ENCODE peak calls at places on chromosomes 11 and 22, in ten cellular contexts. X is cardiac muscle cell; A is fibroblast of lung; Y is heart right ventricle; K is endothelial cell; S is CD8-positive, alpha-beta T cell; I is mucosa of descending colon; G is pancreas; V is sigmoid colon; D is upper lobe of right lung. J is an unnamed sample.

GRCh38 chr11:121112498-121113455 is 11.7 kb downstream of the TECTA start:
- DNase-seq in Y (peak), S (peak), I (no peak), V (peak), X (peak), A (peak), G (peak), D (peak), K (peak), J (peak)

GRCh38 chr11:75024764-75025211 is 36.1 kb downstream of the NEU3 start:
- DNase-seq in X (no peak), K (no peak), G (no peak), D (no peak), S (no peak), Y (no peak), A (no peak), I (no peak), V (no peak), J (no peak)

GRCh38 chr11:125902315-125902926 is 585 bp downstream of the PUS3 start:
- DNase-seq in S (no peak), X (no peak), A (no peak), G (no peak), K (no peak), I (no peak), V (no peak), D (no peak), Y (no peak), J (peak)

GRCh38 chr11:110838808-110839207 is 126.6 kb upstream of the ARHGAP20 start:
- DNase-seq in Y (no peak), G (no peak), K (no peak), D (no peak), I (no peak), A (no peak), V (no peak), S (no peak), X (no peak), J (no peak)

GRCh38 chr22:35549338-35549737 is 8.7 kb downstream of the RASD2 start:
- DNase-seq in S (no peak), K (no peak), V (no peak), G (no peak), I (no peak), Y (peak), D (no peak), A (no peak), X (no peak), J (no peak)

GRCh38 chr11:121671276-121672168 is 218.8 kb upstream of the SORL1-AS1 start:
- DNase-seq in K (no peak), X (no peak), V (no peak), Y (no peak), D (no peak), G (no peak), A (peak), I (no peak), S (no peak), J (no peak)

GRCh38 chr11:88363566-88364169 is 26.1 kb upstream of the CTSC start:
- DNase-seq in G (no peak), S (no peak), V (no peak), Y (no peak), X (no peak), I (no peak), K (no peak), A (peak), D (no peak), J (peak)

GRCh38 chr11:57085604-57086003 is 96.1 kb upstream of the LRRC55 start:
- DNase-seq in I (no peak), Y (no peak), A (no peak), K (no peak), D (no peak), X (peak), G (no peak), S (no peak), V (no peak), J (no peak)

GRCh38 chr11:76628408-76628947 is 42.1 kb downstream of the LRRC32 start:
- DNase-seq in V (peak), G (no peak), S (no peak), A (no peak), D (no peak), K (no peak), Y (no peak), X (no peak), I (no peak), J (no peak)

GRCh38 chr22:47177334-47177815 is 414.9 kb downstream of the TBC1D22A start:
- DNase-seq in G (peak), K (no peak), I (no peak), S (no peak), X (no peak), D (no peak), A (no peak), Y (peak), V (peak), J (no peak)

GRCh38 chr22:41828516-41828915 is 4.4 kb upstream of the SREBF2 start:
- DNase-seq in S (no peak), Y (no peak), G (no peak), K (no peak), A (no peak), X (no peak), I (no peak), D (no peak), V (no peak), J (no peak)

GRCh38 chr11:75499423-75500305 is 26.1 kb downstream of the GDPD5 start:
- DNase-seq in Y (no peak), A (peak), S (no peak), K (no peak), V (peak), D (no peak), X (no peak), I (no peak), G (no peak), J (peak)

GRCh38 chr11:113404859-113405430 is 17.4 kb downstream of the ANKK1 start:
- DNase-seq in I (no peak), Y (no peak), D (no peak), K (no peak), V (peak), G (no peak), X (no peak), S (no peak), A (no peak), J (peak)

GRCh38 chr11:14380947-14381555 is 22.1 kb upstream of the RRAS2 start:
- DNase-seq in S (peak), D (peak), I (peak), V (peak), A (peak), G (peak), Y (peak), X (peak), K (peak), J (peak)

GRCh38 chr11:62004473-62004872 is 37.0 kb upstream of the FTH1 start:
- DNase-seq in Y (peak), V (no peak), G (no peak), D (no peak), A (peak), I (peak), S (no peak), K (no peak), X (no peak), J (peak)

GRCh38 chr11:71114124-71114851 is 138.1 kb downstream of the SHANK2 start:
- DNase-seq in S (no peak), G (no peak), I (no peak), V (no peak), A (no peak), D (no peak), Y (no peak), K (no peak), X (no peak), J (no peak)

GRCh38 chr11:81345609-81346008 is 1388.1 kb downstream of the FAM181B start:
- DNase-seq in X (no peak), Y (no peak), K (no peak), G (no peak), I (no peak), D (no peak), S (no peak), A (no peak), V (no peak), J (no peak)

GRCh38 chr11:75716659-75717058 is 979 bp upstream of the MOGAT2 start:
- DNase-seq in K (no peak), S (no peak), I (no peak), A (no peak), G (no peak), D (no peak), X (no peak), V (no peak), Y (no peak), J (no peak)

GRCh38 chr22:19359554-19360299 is 68.2 kb upstream of the CLTCL1 start:
- DNase-seq in K (no peak), Y (no peak), I (no peak), V (no peak), X (no peak), G (no peak), A (no peak), S (no peak), D (no peak), J (no peak)

GRCh38 chr11:121762820-121763219 is 310.1 kb upstream of the SORL1-AS1 start:
- DNase-seq in V (no peak), K (no peak), I (no peak), Y (peak), D (no peak), X (peak), S (no peak), G (peak), A (peak), J (peak)

GRCh38 chr11:120013325-120014250 is 124.3 kb downstream of the TRIM29 start:
- DNase-seq in X (peak), Y (peak), S (no peak), D (no peak), K (peak), A (peak), V (no peak), G (peak), I (peak), J (peak)

DNA sequence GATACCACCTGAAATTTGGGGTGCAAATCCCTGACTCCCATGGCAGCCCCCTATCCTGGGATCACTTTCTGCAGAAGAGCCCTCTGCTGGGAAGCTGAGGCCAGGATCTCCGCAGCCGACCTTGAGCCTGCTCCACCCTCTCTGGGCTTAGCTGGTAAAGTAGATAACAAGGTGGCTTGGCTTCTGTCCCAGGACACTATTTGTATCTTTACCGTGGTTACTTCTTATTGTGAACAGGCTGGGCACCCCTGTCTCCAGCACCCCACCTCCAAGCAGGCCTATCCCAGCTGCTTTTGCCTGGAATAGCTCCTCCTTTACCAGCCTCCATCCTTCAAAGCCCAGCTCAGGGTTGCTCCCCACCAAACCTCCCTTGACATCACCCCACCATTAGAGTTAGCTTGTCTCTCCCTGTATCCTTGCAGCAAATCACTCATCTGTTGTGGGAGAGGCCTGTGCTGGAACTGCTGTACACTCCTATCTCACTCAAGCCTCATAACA is 35.2 kb upstream of the P2RY2 start:
- DNase-seq in A (no peak), S (no peak), I (no peak), Y (peak), D (no peak), K (no peak), V (peak), G (no peak), X (peak), J (no peak)
- TF ChIP-seq CTCF in A (no peak), S (no peak), I (no peak), Y (no peak), D (no peak), K (no peak), V (no peak), G (no peak), X (no peak), J (no peak)

DNA sequence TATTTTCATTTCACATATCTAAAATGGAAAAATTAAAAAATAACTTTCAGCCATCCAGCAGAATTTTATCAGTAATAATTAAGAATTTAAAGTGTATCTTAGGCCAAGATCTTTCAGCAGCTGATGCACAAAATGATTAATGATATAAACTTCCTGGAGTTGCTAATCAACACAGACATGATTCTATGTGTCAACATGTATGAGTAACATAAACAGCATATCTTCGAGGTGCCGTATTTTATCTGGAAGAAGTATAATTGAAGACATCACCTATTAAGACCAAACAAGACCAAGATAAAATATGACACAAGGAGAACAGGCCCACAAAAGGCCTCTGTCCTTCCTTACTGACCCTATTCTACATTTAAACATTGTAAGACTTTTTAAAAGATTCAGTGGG is 45.2 kb downstream of the SLC5A12 start:
- DNase-seq in A (no peak), X (no peak), K (no peak), S (no peak), Y (no peak), G (no peak), D (no peak), I (no peak), V (no peak), J (no peak)
- TF ChIP-seq CTCF in A (no peak), X (no peak), K (no peak), S (no peak), Y (no peak), G (no peak), D (no peak), I (no peak), V (no peak), J (no peak)

DNA sequence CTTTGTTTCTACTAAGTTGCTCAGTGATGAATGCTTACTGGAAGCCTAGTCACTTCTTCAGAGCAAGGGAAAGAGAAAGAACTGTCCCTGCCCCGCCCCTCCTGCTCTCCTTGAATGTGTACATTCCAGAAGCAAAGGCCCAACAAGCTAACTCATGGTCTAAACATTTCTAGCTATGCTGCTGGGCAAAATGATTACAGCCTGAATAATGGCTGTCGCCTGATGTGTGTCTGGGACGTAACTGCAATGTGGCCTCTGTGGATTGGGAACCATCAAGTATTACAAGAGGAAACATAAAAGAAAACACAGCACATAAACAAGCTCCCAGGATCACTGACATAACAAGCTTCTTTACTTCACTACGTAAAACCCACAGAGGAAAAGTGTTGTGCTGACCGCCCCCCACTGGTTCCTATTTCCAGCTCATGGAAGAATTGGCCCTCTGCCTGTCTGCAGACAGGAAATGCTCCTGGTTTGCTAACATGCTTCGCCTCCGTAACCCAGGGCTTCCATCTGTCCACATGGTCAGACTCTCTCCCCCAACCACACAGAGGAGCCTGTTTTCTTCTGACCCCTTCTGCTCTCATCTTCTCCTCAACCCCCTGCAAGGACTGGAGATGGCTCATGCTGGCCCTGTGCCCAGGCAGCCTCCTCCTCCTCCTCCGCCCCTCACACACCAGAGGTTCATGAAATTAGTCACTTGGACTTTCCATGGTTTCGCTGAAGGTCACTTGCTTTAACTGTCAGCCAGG is 187.2 kb downstream of the MAML2 start:
- DNase-seq in V (peak), Y (peak), G (peak), I (peak), X (no peak), K (no peak), D (peak), S (no peak), A (peak), J (peak)
- TF ChIP-seq CTCF in V (no peak), Y (no peak), G (no peak), I (no peak), X (peak), K (no peak), D (peak), S (no peak), A (peak), J (peak)

GRCh38 chr11:69914286-69915150 is 95.3 kb upstream of the FGF3 start:
- DNase-seq in G (no peak), Y (no peak), I (peak), X (no peak), S (no peak), K (no peak), A (no peak), V (peak), D (peak), J (peak)

GRCh38 chr11:69911310-69912160 is 92.3 kb upstream of the FGF3 start:
- DNase-seq in D (peak), Y (no peak), S (no peak), V (peak), X (no peak), K (no peak), I (peak), A (no peak), G (no peak), J (no peak)

GRCh38 chr11:69913591-69914285 is 94.5 kb upstream of the FGF3 start:
- DNase-seq in K (no peak), A (no peak), V (peak), D (peak), G (no peak), S (no peak), X (no peak), Y (no peak), I (peak), J (no peak)

GRCh38 chr11:69912161-69912910 is 93.1 kb upstream of the FGF3 start:
- DNase-seq in A (no peak), K (no peak), I (peak), D (peak), Y (no peak), G (no peak), S (no peak), V (peak), X (no peak), J (no peak)

DNA sequence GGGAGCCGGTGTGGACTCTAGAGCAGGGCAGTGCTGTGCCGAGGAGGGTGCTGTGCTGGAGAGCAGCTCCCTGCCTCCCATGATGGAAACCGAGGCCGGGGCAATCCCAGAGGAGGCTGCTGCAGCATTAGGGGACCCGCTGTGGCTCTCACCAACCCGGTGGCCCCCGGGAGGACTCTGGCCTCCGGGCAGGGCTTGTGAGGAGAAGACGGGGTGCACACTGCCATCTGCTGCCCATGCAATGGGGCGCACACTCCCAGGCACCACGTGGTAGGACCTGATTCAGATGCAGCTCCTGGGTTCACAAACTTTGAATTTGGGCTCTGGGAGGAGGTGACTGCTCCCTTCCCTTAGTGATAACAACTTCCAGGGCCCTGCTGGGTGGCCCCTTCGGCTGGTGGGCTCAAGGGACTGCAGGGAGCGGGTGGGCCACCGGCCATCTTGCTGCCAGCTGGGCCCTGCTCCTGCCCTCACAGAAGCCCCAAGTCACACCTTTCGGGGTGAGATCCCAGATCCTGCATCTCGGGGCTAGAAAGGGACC is 93.8 kb upstream of the FGF3 start:
- DNase-seq in X (no peak), V (peak), A (no peak), S (no peak), G (no peak), D (peak), I (peak), Y (no peak), K (no peak), J (peak)
- TF ChIP-seq CTCF in X (peak), V (no peak), A (peak), S (no peak), G (no peak), D (peak), I (peak), Y (no peak), K (no peak), J (peak)

DNA sequence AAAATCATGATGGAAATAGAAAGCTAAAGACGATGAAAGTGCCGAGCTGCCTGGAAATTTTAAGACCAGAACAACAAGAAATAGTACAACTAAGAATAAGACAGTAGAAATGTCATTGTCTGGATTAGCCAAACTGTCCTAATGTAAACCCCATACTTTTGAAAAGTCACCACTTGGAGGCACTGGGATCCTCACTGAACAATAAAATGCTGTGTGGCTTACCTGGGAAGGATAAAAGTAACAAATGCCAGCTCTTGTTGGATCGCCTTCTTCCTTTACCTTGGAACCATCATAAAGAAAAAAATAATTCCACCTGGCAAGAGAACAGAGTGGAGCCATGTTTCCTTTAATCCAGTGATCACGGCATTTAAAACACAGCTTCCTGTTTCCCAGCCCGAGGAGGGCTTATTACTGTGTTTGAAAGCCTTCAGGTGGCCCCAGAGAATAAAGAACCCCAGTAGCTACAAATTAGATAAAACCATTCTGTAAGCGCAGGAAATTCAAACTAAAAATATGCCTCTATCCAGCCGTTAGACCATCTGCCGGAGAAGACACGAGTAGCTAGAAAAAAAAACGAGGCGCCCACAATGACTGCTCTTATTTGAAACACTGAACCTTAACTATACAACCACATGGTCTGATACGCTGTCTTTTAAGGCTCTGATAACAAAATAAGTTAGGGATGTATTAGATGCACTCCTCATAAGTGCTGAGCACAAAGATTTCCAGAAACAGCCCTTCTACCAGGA is 4.4 kb downstream of the HPS4 start:
- DNase-seq in A (no peak), D (no peak), G (no peak), V (no peak), X (no peak), S (no peak), Y (no peak), K (no peak), I (no peak), J (no peak)
- TF ChIP-seq CTCF in A (no peak), D (no peak), G (no peak), V (no peak), X (no peak), S (no peak), Y (no peak), K (no peak), I (no peak), J (no peak)

GRCh38 chr11:116990061-116990473 is 108.2 kb downstream of the SIK3 start:
- DNase-seq in I (no peak), S (no peak), D (no peak), G (no peak), K (no peak), A (peak), V (no peak), Y (no peak), X (no peak), J (peak)

GRCh38 chr11:116993599-116993998 is 104.6 kb downstream of the SIK3 start:
- DNase-seq in K (peak), A (peak), D (no peak), V (no peak), G (no peak), S (no peak), Y (no peak), I (no peak), X (no peak), J (no peak)

GRCh38 chr11:116989184-116989583 is 109.0 kb downstream of the SIK3 start:
- DNase-seq in V (no peak), Y (no peak), A (no peak), G (no peak), I (no peak), S (no peak), K (no peak), X (no peak), D (no peak), J (no peak)

GRCh38 chr11:116991491-116991890 is 106.7 kb downstream of the SIK3 start:
- DNase-seq in S (no peak), G (no peak), X (no peak), K (no peak), V (no peak), D (no peak), Y (no peak), I (no peak), A (no peak), J (no peak)

DNA sequence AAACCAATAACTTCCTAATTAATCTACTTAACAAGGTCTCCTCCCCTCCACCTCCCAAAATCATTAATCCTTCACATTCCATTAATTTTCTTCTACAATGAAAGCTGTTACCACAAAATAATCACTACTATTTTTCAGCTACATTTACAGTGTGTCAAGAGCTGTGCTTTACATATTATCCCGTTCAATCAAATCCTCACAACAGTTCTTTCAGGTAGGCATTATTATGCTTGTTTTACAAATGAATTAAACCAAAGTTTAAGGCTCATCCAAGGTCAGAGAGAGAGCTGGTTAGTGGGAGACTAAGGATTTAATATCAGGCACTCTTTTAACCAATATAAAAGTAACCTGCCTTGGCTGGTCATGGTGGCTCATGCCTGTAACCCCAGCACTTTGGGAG is 107.4 kb downstream of the SIK3 start:
- DNase-seq in S (no peak), K (no peak), D (no peak), A (peak), G (no peak), Y (no peak), I (no peak), V (no peak), X (no peak), J (no peak)
- TF ChIP-seq CTCF in S (no peak), K (no peak), D (no peak), A (no peak), G (no peak), Y (no peak), I (no peak), V (no peak), X (no peak), J (no peak)

J was measured in MCF 10A.